ENCODE peak calls at places on chromosome 22, in five cellular contexts. J is MCF 10A, B is left lung, Z is WTC11, L is neural progenitor cell. M is an unnamed sample.

GRCh38 chr22:48743601-48744282 is 1083.9 kb downstream of the BRD1 start:
- DNase-seq in J (no peak), Z (no peak), B (peak; percentile 55), L (no peak), M (peak; percentile 81)

GRCh38 chr22:41668971-41669911 is 19.4 kb downstream of the SNU13 start:
- DNase-seq in Z (no peak), J (no peak), L (no peak), B (no peak), M (no peak)

GRCh38 chr22:36733271-36733670 is 29.7 kb upstream of the CACNG2 start:
- DNase-seq in B (no peak), L (no peak), Z (no peak), J (no peak), M (peak; percentile 62)

GRCh38 chr22:20937031-20937793 is 20.0 kb downstream of the CRKL start:
- DNase-seq in Z (no peak), J (no peak), L (no peak), B (no peak), M (no peak)

GRCh38 chr22:42621505-42622002 is 6.9 kb upstream of the POLDIP3 start:
- DNase-seq in B (peak; percentile 88), Z (peak; percentile 91), J (peak; percentile 76), L (peak; percentile 93), M (peak; percentile 93)

GRCh38 chr22:39592104-39593060 is 21.8 kb downstream of the CACNA1I start:
- DNase-seq in Z (no peak), B (peak; percentile 64), L (peak; percentile 32), J (peak; percentile 85), M (no peak)

GRCh38 chr22:24094966-24095365 is 83.9 kb downstream of the CABIN1 start:
- DNase-seq in L (no peak), B (no peak), J (no peak), Z (no peak), M (no peak)

GRCh38 chr22:45334528-45334927 is 24.8 kb downstream of the FAM118A start:
- DNase-seq in B (no peak), J (no peak), Z (no peak), L (no peak), M (no peak)

GRCh38 chr22:30774566-30774965 is 79.9 kb downstream of the OSBP2 start:
- DNase-seq in J (no peak), Z (no peak), B (no peak), L (no peak), M (no peak)

GRCh38 chr22:30315962-30316576 is 10.7 kb downstream of the TBC1D10A start:
- DNase-seq in B (no peak), Z (no peak), L (no peak), J (no peak), M (no peak)

GRCh38 chr22:48239461-48240164 is 1477.2 kb downstream of the TBC1D22A start:
- DNase-seq in Z (no peak), B (no peak), J (no peak), L (peak; percentile 92), M (peak; percentile 76)

GRCh38 chr22:33352768-33353167 is 294.6 kb upstream of the SYN3 start:
- DNase-seq in B (no peak), L (no peak), J (no peak), Z (no peak), M (no peak)

GRCh38 chr22:45010532-45010900 is 711 bp upstream of the PHF21B start:
- DNase-seq in Z (no peak), B (peak; percentile 15), J (no peak), L (no peak), M (no peak)

GRCh38 chr22:27947461-27947860 is 28.4 kb upstream of the PITPNB start:
- DNase-seq in B (no peak), J (no peak), L (no peak), Z (no peak), M (no peak)

GRCh38 chr22:38017272-38017920 is 33.0 kb upstream of the SOX10 start:
- DNase-seq in Z (no peak), B (no peak), L (no peak), J (peak; percentile 66), M (no peak)
- TF ChIP-seq CTCF in Z (no peak), B (no peak), L (no peak), J (no peak), M (no peak)

DNA sequence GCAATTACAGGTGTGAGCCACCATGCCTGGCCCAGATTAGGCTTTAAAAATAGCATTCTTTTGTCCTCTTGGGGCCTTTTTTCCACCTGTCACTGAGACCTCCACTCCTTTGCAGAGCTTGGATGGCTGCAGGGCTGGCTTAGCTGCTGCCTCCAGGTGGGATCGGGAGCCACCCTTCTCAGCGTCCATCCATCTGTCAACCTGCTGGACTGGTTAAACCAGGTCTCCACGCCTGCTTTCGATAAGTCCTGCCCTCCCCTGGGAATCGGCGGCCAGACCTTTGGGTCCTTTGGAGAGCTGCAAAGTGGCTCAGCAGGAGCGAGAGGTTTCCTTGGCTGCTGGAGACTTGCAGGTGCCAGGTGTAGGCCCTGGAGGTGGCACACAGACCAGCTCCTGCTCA is 23.4 kb upstream of the GRAMD4 start:
- DNase-seq in Z (peak; percentile 49), L (no peak), B (peak; percentile 83), J (no peak), M (no peak)
- TF ChIP-seq CTCF in Z (no peak), L (no peak), B (no peak), J (no peak), M (no peak)

DNA sequence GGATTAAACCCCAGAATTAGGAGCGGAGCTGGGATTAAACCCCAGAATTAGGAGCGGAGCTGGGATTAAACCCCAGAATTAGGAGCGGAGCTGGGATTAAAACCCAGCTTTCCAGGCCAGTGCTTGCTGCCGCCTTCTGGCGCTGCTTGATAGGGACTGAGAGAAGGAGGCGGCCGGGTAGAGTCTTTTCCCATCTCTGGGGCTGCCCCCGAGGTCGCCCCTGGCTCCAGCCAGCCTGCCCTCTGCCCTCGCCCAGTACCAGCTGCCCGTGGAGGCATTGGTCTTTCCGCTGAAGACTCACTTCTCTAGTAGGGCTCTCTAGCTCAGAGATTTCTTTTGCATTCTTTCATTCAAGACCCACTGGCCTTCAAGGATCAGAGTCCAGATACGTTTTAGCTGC is 5.2 kb downstream of the TRMU start:
- DNase-seq in L (no peak), B (no peak), Z (no peak), J (no peak), M (no peak)
- TF ChIP-seq CTCF in L (no peak), B (no peak), Z (no peak), J (no peak), M (no peak)

DNA sequence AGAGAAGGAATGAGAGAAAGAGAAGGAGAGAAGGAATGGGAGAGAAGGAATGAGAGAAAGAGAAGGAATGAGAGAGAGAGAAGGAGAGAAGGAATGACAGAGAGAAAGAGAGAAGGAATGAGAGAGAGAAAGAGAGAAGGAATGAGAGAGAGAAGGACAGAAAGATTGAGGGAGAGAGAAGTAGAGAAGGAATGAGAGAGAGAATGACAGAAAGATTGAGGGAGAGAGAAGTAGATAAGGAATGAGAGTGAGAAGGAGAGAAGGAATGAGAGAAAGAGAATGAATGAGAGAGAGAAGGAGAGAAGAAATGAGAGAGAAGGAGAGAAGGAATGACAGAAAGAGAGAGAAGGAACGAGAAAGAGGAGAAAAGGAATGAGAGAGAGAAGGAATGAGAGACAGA is 34.1 kb upstream of the APOL5 start:
- DNase-seq in Z (no peak), L (no peak), B (no peak), J (no peak), M (no peak)
- TF ChIP-seq CTCF in Z (no peak), L (no peak), B (no peak), J (no peak), M (no peak)

GRCh38 chr22:37782340-37783168 is 25.2 kb upstream of the GCAT start:
- DNase-seq in J (peak; percentile 78), L (no peak), B (no peak), Z (no peak), M (no peak)

GRCh38 chr22:37777122-37777687 is 30.5 kb upstream of the GCAT start:
- DNase-seq in L (no peak), Z (no peak), J (peak; percentile 97), B (no peak), M (no peak)

GRCh38 chr22:37784829-37785495 is 22.8 kb upstream of the GCAT start:
- DNase-seq in L (no peak), B (no peak), J (peak; percentile 61), Z (no peak), M (no peak)

GRCh38 chr22:37778370-37779009 is 29.2 kb upstream of the GCAT start:
- DNase-seq in Z (no peak), J (no peak), L (no peak), B (no peak), M (no peak)

DNA sequence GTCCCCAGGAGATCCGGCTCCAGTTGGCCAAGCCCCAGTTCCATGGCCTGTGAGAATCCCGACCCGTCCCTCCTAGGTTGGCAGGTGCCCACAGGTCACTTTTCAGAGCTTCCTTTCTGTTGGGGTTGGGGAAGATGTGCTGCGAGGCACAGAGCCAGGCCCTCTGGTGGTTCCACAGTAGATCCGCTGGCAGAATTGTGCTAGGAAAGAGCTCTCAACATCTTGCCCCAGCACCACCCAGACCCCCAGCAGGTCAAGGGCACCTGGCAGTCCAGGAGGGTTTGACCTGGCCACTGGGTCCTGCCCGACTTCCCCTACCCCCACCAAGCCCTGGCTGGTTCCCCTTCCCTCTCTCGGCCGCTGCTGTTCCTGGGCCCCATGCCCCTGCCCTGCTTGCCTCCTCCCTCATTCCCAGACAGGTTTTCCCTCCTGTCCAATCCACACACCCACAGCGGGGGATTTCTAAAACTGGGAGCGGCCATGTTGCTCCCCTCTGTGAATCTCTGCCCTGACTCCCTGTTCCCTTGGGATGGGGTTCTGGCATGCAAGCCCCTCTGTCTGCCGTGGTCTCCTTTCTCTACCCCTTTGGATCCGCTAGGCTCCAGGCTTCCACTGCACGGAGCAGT is 26.2 kb upstream of the GCAT start:
- DNase-seq in B (no peak), L (peak; percentile 33), Z (peak; percentile 38), J (no peak), M (no peak)
- TF ChIP-seq CTCF in B (no peak), L (peak; percentile 20), Z (no peak), J (no peak), M (peak; percentile 30)

DNA sequence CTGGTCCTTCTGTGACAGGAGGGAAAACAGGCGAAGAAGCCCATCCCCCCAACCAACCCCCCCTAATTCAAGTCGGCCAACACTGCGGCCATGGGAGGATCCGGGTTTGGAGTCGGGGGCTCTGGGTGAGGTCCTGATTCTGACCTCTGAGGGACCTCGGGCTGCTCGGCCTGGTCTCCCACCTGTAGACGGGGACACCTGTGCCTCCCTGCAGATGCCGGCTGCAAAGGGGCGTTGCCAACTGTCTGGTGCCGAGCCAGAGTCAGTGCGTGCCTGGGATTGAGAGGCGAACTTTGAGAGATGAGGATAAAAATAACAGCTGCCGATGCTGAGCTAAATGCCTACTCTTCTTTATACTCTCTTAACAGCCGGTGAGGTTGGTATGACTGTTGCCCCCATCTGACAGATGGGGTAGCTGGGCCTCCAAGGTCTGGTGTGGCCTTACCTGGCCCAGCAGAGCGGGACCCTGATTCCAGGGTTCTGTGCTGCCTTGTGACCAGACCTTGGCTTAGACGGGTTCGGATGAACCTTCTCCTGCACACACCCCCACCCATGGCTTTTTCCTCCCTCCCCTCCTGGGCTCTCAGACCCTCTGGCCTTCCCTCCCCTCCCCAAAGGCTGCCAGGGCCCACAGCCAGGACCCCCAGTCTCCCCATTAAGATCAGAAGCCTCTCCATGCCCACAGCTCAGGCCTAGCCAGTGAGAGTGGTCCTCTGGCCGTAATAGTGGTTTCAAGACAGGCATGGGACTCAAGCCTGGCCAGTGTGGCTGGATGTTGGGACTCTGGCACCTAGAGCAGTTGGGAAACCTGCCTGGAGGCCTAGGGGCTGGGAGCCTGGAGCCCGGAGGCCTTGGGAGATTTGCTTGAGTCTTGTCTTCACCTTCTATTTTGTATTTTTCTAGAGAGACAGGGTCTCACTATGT is 41.7 kb downstream of the KCNJ4 start:
- DNase-seq in L (no peak), B (peak; percentile 79), Z (peak; percentile 11), J (no peak), M (peak; percentile 80)
- TF ChIP-seq CTCF in L (no peak), B (no peak), Z (no peak), J (no peak), M (no peak)

M was measured in osteocyte.